ENCODE peak calls at places on chromosomes 7 and 10, in eight cellular contexts. K, O, U, R, B, P, M and I are unnamed samples.

GRCh38 chr7:47954231-47954911 is 6.1 kb upstream of the PKD1L1 start:
- DNase-seq in K (no peak), O (no peak), U (no peak), R (no peak), B (no peak), P (no peak), M (no peak), I (no peak)

GRCh38 chr10:80599424-80599847 is 61.7 kb downstream of the SH2D4B start:
- DNase-seq in K (peak; percentile 74), O (peak; percentile 63), U (peak; percentile 25), R (no peak), B (peak; percentile 76), P (no peak), M (no peak), I (no peak)

GRCh38 chr7:101166909-101167644 is 1.7 kb upstream of the VGF start:
- DNase-seq in K (peak; percentile 50), O (no peak), U (no peak), R (no peak), B (no peak), P (no peak), M (no peak), I (no peak)

GRCh38 chr7:17401806-17402627 is 103.6 kb downstream of the AHR start:
- DNase-seq in K (no peak), O (no peak), U (no peak), R (no peak), B (no peak), P (no peak), M (no peak), I (no peak)

GRCh38 chr7:149622444-149623210 is 125.0 kb upstream of the ZNF746 start:
- DNase-seq in K (no peak), O (no peak), U (no peak), R (no peak), B (no peak), P (no peak), M (no peak), I (no peak)

GRCh38 chr7:106083717-106084116 is 28.4 kb downstream of the SYPL1 start:
- DNase-seq in K (no peak), O (no peak), U (no peak), R (no peak), B (no peak), P (no peak), M (no peak), I (no peak)

GRCh38 chr7:3408814-3409595 is 108.0 kb downstream of the SDK1 start:
- DNase-seq in K (no peak), O (no peak), U (no peak), R (no peak), B (no peak), P (no peak), M (no peak), I (no peak)

GRCh38 chr7:92874567-92874966 is 38.2 kb upstream of the CDK6 start:
- DNase-seq in K (no peak), O (no peak), U (no peak), R (no peak), B (no peak), P (no peak), M (no peak), I (no peak)

GRCh38 chr10:122078326-122078725 is 89.4 kb downstream of the TACC2 start:
- DNase-seq in K (no peak), O (no peak), U (no peak), R (no peak), B (no peak), P (no peak), M (no peak), I (no peak)

GRCh38 chr7:20870977-20871376 is 84.3 kb upstream of the SP8 start:
- DNase-seq in K (no peak), O (no peak), U (peak; percentile 44), R (no peak), B (no peak), P (no peak), M (no peak), I (no peak)

GRCh38 chr7:17640730-17641377 is 299.4 kb downstream of the SNX13 start:
- DNase-seq in K (peak; percentile 42), O (peak; percentile 57), U (no peak), R (no peak), B (no peak), P (no peak), M (no peak), I (no peak)

GRCh38 chr7:57165285-57165899 is 33.2 kb upstream of the ZNF479 start:
- DNase-seq in K (no peak), O (no peak), U (no peak), R (no peak), B (no peak), P (no peak), M (no peak), I (no peak)

DNA sequence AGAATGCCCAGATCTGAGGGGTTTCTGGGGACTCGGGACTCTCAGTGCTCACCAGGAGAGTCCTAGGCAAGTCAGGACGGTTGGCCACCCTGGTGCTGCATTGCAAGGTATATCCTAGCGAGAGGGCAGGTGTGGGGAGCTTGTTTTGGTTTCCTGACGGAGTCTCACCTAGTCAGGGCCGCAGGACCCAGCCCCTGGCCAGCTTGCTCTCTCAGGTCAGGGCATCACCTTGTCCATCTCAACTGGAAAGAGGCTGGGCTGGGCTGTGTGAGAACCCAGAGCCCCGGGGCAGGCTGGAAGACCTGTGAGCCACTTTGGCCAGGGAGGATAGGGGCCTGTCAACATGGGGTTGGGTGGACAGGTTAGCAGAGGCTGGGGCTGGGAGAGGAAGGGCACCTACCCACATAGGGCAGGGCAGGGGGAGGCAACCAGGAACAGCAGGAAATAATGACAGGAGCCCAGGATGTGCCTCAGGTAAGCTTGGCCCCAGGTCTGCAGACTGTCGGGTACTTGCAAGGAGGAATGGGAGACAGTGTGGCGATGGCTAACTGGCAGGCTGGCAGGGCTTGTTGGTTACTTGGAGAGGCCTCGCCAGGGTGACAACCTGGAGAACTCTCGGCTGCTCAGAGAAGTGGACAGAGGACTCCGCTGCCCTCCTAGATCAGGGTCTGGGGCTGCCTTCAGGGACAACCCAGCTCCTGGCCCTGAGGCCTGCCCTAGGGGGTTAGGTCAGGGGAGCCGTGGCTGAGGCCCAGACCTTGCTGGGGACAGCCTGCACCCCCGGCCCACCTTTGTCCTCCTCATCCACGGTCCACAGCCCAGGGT is 31.4 kb downstream of the DNAJB12 start:
- DNase-seq in K (peak; percentile 7), O (no peak), U (no peak), R (no peak), B (no peak), P (no peak), M (no peak), I (no peak)
- H3K4me1 ChIP-seq in K (peaks cover 54% of the 10 kb centered on the region), O (peaks cover 49% of the 10 kb centered on the region), U (peaks cover 68% of the 10 kb centered on the region), R (peaks cover 35% of the 10 kb centered on the region), B (peaks cover 64% of the 10 kb centered on the region), P (peaks cover 54% of the 10 kb centered on the region), M (peaks cover 96% of the 10 kb centered on the region), I (peaks cover 64% of the 10 kb centered on the region)

GRCh38 chr10:125626671-125627070 is 56.3 kb downstream of the TEX36 start:
- DNase-seq in K (no peak), O (no peak), U (no peak), R (no peak), B (no peak), P (no peak), M (no peak), I (no peak)

GRCh38 chr10:125628251-125629049 is 54.5 kb downstream of the TEX36 start:
- DNase-seq in K (no peak), O (no peak), U (no peak), R (no peak), B (no peak), P (no peak), M (no peak), I (no peak)

GRCh38 chr10:125631806-125632205 is 51.2 kb downstream of the TEX36 start:
- DNase-seq in K (no peak), O (no peak), U (no peak), R (no peak), B (no peak), P (no peak), M (no peak), I (no peak)

GRCh38 chr10:125627646-125628045 is 55.3 kb downstream of the TEX36 start:
- DNase-seq in K (no peak), O (no peak), U (no peak), R (no peak), B (no peak), P (no peak), M (no peak), I (no peak)

GRCh38 chr10:125629758-125630376 is 53.1 kb downstream of the TEX36 start:
- DNase-seq in K (peak; percentile 68), O (no peak), U (peak; percentile 46), R (no peak), B (no peak), P (no peak), M (no peak), I (no peak)
- TF ChIP-seq CTCF in K (peak; percentile 66), O (peak; percentile 18), U (peak; percentile 78), R (no peak), B (peak; percentile 16), P (no peak), M (no peak), I (peak; percentile 30)

DNA sequence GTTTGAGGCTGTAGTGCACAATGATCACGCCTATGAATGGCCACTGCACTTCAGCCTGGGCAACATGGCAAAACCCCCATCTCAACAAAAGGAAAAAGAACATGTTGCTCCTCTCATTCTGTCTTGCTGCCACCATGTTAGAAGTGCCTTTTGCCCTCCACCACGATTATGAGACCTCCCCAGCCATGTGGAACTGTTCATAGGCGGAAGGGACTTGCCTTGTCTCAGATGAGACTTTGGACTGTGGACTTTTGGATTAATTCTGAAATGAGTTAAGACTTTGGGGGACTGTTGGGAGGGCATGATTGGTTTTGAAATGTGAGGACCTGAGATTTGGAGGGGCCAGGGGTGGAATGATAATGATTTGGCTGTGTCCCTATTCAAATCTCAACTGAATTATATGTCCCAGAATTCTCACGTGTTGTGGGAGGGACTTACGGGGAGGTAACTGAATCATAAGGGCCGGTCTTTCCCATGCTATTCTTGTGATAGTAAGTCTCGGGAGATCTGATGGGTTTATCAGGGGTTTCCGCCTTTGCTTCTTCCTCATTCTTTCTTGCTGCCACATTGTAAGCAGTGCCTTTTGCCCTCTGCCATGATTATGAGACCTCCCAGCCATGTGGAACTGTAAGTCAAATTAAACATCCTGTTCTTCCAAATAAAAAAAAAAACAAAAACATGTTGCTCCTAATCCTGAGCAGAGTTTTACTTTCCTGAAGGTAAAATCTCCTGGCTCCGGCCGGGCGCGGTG is 22.3 kb downstream of the DLG5 start:
- DNase-seq in K (no peak), O (no peak), U (no peak), R (no peak), B (no peak), P (no peak), M (no peak), I (no peak)
- H3K4me1 ChIP-seq in K (peaks cover 31% of the 10 kb centered on the region), O (peaks cover 13% of the 10 kb centered on the region), U (peaks cover 17% of the 10 kb centered on the region), R (peaks cover 12% of the 10 kb centered on the region), B (peaks cover 6% of the 10 kb centered on the region), P (peaks cover 44% of the 10 kb centered on the region), M (peaks cover 65% of the 10 kb centered on the region), I (peaks cover 18% of the 10 kb centered on the region)

GRCh38 chr7:69898189-69898588 is 299.9 kb downstream of the AUTS2 start:
- DNase-seq in K (peak; percentile 11), O (no peak), U (no peak), R (no peak), B (no peak), P (no peak), M (no peak), I (no peak)

GRCh38 chr7:69890081-69890369 is 291.8 kb downstream of the AUTS2 start:
- DNase-seq in K (no peak), O (no peak), U (no peak), R (no peak), B (no peak), P (no peak), M (no peak), I (no peak)

GRCh38 chr7:69892790-69893189 is 294.5 kb downstream of the AUTS2 start:
- DNase-seq in K (no peak), O (no peak), U (no peak), R (no peak), B (no peak), P (no peak), M (no peak), I (no peak)

GRCh38 chr7:69896100-69896499 is 297.8 kb downstream of the AUTS2 start:
- DNase-seq in K (no peak), O (no peak), U (no peak), R (no peak), B (no peak), P (no peak), M (no peak), I (no peak)

GRCh38 chr7:69893915-69894314 is 295.6 kb downstream of the AUTS2 start:
- DNase-seq in K (peak; percentile 26), O (peak; percentile 26), U (no peak), R (no peak), B (no peak), P (no peak), M (no peak), I (no peak)
- TF ChIP-seq CTCF in K (peak; percentile 42), O (no peak), U (no peak), R (no peak), B (peak; percentile 40), P (no peak), M (no peak), I (no peak)